ENCODE peak calls at places on chromosomes 16 and 17, in nine cellular contexts. R, H, M, V, S, W, E, D and U are unnamed samples.

GRCh38 chr16:11094838-11095565 is 150.6 kb downstream of the CLEC16A start:
- DNase-seq in M (no peak), H (no peak), E (no peak), V (no peak), D (no peak), W (no peak), R (no peak), S (no peak), U (no peak)

GRCh38 chr16:69741951-69742904 is 12.5 kb downstream of the NOB1 start:
- DNase-seq in W (no peak), M (no peak), E (no peak), S (no peak), R (peak), H (no peak), V (peak), D (peak), U (no peak)

GRCh38 chr17:8266648-8267479 is 17.8 kb downstream of the PFAS start:
- DNase-seq in V (no peak), M (no peak), W (no peak), D (no peak), E (no peak), R (no peak), S (no peak), H (no peak), U (no peak)

GRCh38 chr16:5971106-5971505 is 873.5 kb upstream of the EEF2KMT start:
- DNase-seq in R (no peak), W (no peak), D (no peak), S (no peak), E (no peak), H (no peak), V (no peak), M (no peak), U (no peak)

GRCh38 chr17:35084987-35085386 is 21.5 kb upstream of the RFFL start:
- DNase-seq in S (peak), W (no peak), M (no peak), D (no peak), E (no peak), R (peak), H (peak), V (no peak), U (no peak)

GRCh38 chr16:30041841-30042240 is 10.8 kb upstream of the TLCD3B start:
- DNase-seq in M (peak), D (no peak), V (no peak), E (no peak), R (no peak), W (no peak), S (no peak), H (no peak), U (no peak)

GRCh38 chr16:83830091-83830768 is 22.5 kb downstream of the HSBP1 start:
- DNase-seq in R (no peak), H (no peak), V (no peak), E (no peak), S (peak), D (no peak), M (peak), W (no peak), U (no peak)

GRCh38 chr17:19390951-19391350 is 4.0 kb upstream of the MFAP4 start:
- DNase-seq in S (no peak), R (no peak), W (no peak), H (no peak), E (peak), M (no peak), D (no peak), V (no peak), U (no peak)

GRCh38 chr16:85302018-85302847 is 190.0 kb upstream of the CIBAR2 start:
- DNase-seq in M (no peak), S (peak), R (no peak), H (peak), E (no peak), V (no peak), D (no peak), W (no peak), U (no peak)

GRCh38 chr17:19304209-19304608 is 58.3 kb downstream of the B9D1 start:
- DNase-seq in V (peak), S (peak), E (no peak), W (no peak), M (no peak), R (peak), D (no peak), H (no peak), U (no peak)

GRCh38 chr17:67119102-67119501 is 74.7 kb downstream of the CACNG1 start:
- DNase-seq in E (no peak), D (no peak), V (no peak), W (no peak), H (no peak), R (no peak), M (no peak), S (no peak), U (no peak)

GRCh38 chr16:64343061-64343819 is 778.6 kb downstream of the CDH11 start:
- DNase-seq in V (no peak), R (no peak), W (no peak), D (no peak), M (no peak), E (no peak), S (no peak), H (no peak), U (no peak)

GRCh38 chr17:66589892-66590291 is 245.0 kb upstream of the CACNG5 start:
- DNase-seq in S (no peak), V (no peak), W (peak), E (no peak), R (no peak), H (no peak), D (no peak), M (no peak), U (no peak)

DNA sequence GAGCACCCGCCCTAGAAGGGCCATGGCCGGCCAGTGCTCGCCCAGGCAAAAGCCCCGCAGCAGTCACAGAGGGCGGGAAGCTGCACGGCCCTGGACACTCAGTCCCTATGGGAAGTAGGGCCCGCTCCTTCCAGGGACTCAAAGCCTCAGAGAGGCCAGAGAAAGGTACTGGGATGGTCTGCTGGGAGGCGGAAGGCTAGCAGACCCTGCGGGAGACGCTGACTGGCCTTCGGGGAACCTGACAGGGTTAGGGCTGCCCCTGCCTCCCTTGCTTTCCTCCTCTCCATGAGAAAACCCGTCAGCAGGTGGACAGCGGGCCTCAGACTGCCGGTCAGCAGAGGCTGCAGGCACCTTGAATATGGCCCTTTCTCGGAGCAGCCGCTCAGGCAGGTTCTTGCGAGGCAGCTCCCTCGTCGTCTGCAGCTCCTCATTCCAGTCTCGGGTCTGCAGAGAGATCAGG is 11.5 kb downstream of the CLUH start:
- DNase-seq in H (no peak), R (no peak), D (no peak), E (peak), V (no peak), M (no peak), S (no peak), W (no peak), U (no peak)
- TF ChIP-seq POLR2AphosphoS5 in H (no peak), R (no peak), D (no peak), E (no peak), V (no peak), M (no peak), S (no peak), W (no peak), U (no peak)

GRCh38 chr16:89383095-89384003 is 107.0 kb downstream of the ANKRD11 start:
- DNase-seq in E (no peak), H (no peak), M (peak), R (peak), D (peak), V (peak), S (peak), W (no peak), U (no peak)
- TF ChIP-seq CTCF in E (no peak), H (no peak), M (peak), R (no peak), D (no peak), V (no peak), S (peak), W (no peak), U (no peak)

GRCh38 chr17:60163108-60163784 is 13.5 kb downstream of the CA4 start:
- DNase-seq in M (no peak), V (no peak), S (peak), E (no peak), R (no peak), D (no peak), H (no peak), W (no peak), U (no peak)
- TF ChIP-seq POLR2AphosphoS5 in M (no peak), V (no peak), S (no peak), E (no peak), R (no peak), D (no peak), H (no peak), W (no peak), U (no peak)

GRCh38 chr16:77043076-77043475 is 147.9 kb upstream of the MON1B start:
- DNase-seq in D (no peak), W (no peak), V (no peak), S (no peak), R (no peak), M (peak), E (no peak), H (peak), U (peak)
- TF ChIP-seq CTCF in D (no peak), W (no peak), V (no peak), S (peak), R (no peak), M (peak), E (no peak), H (peak), U (peak)

DNA sequence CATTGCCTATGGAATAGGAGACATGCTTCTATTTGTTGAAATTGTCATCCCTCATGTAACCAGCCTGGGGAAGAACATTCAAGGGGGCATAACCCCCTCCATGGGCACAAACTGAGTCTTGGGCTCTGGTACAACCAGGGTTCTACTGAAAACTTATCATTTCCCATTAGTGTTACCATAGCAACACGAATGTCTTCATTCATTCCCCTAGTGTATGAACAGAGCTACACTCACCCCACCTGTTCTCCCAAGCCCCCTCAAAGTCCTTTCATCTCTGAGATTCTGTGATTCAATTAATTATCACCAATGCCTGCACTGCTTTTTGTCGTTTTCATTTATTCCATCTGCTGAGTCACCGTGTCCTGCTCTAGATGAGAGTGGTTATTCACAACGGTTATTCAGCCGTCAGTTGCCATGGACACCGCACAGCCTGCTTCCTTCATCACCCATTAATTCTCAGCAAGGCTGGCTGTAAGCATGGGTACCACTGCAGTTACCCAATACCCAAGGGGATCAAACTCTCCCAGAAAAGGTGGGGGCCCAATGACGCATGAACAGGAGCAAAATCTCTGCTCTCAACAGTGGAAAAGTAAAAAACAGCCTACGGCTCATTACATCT is 1.6 kb upstream of the GAST start:
- DNase-seq in S (peak), V (no peak), D (no peak), H (no peak), R (no peak), E (no peak), M (no peak), W (no peak), U (no peak)
- TF ChIP-seq POLR2AphosphoS5 in S (no peak), V (no peak), D (no peak), H (no peak), R (no peak), E (no peak), M (no peak), W (no peak), U (no peak)

DNA sequence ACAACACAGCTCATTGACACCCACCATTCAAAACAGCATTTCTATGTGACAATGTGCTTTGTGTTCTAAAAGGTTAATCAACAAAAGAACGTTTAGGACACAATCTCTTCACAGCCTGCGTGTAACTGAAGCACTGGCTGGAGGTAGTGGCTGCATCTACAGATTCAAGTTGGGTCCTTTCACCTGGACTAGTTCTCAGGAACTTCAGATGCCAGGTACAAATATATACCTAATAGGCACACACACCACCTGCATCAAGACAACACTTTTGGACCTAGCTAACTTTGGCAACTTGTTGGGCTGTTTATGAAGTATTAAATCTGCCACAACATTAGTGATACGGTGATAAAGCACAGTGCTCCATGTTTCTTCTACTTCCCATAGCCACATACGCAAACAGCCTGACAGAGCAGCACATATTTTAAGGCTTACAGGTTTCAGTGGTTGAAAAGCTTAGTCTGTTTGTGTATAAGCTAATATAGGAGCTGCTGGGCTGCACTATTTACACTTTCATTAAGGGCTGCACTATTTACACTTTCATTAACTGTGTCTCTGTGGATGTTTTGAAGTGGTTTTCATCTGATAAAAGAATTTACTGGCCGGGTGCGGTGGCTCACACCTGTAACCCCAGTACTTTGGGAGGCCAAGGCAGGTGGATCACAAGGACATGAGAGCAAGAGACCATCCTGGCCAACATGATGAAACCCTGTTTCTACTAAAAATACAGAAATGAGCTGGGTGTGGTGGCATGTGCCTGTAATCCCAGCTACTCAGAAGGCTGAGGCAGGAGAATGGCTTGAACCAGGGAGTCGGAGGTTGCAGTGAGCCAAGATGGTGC is 132.6 kb downstream of the PARN start:
- DNase-seq in D (no peak), E (no peak), W (no peak), H (no peak), S (no peak), V (no peak), R (no peak), M (no peak), U (no peak)
- TF ChIP-seq CTCF in D (no peak), E (no peak), W (no peak), H (no peak), S (no peak), V (no peak), R (no peak), M (no peak), U (no peak)

GRCh38 chr17:28339431-28339830 is 3.9 kb downstream of the TNFAIP1 start:
- DNase-seq in R (no peak), M (no peak), E (no peak), D (no peak), W (no peak), H (no peak), V (no peak), S (no peak), U (no peak)
- TF ChIP-seq POLR2AphosphoS5 in R (no peak), M (no peak), E (no peak), D (no peak), W (no peak), H (no peak), V (no peak), S (no peak), U (no peak)

DNA sequence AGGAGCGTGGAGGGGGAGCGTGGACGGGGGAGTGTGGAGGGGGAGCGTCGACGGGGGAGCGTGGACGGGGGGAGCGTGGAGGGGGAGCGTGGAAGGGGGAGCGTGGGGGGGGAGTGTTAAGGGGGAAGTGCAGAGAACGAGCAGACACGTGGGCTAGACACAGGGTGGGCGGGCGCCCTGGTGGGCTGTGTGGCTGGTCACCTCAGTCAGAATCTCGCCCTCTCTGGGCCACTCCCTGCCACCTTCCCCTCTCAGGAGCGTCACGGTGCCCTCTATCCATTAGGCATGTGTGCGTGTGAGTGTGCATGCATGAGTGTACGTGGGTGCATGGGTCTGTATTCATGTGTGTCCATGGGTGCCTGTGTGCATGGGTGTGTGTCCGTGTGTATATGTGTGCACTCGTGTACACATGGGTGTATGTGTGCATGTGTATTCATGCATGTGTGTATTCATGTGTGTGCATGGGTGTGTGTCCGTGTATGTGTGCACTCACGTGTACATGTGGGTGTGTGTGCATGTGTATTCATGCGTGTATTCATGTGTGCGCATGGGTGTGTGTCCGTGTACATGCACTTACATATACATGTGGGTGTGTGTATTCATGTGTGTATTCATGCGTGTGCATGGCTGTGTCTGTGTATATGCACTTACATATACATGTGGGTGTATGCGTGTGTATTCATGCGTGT is 49.3 kb upstream of the PABPN1L start:
- DNase-seq in H (no peak), S (no peak), R (no peak), W (no peak), E (no peak), V (no peak), M (no peak), D (no peak), U (no peak)
- TF ChIP-seq CTCF in H (no peak), S (no peak), R (no peak), W (no peak), E (no peak), V (no peak), M (no peak), D (no peak), U (no peak)